ENCODE peak calls at places on chromosomes 16 and 17, in six cellular contexts. F is H1, O is hepatic stellate cell, Y is T-helper 1 cell, E is fibroblast of villous mesenchyme, I is DMS153. H is an unnamed sample.

GRCh38 chr16:10368984-10369551 is 16.8 kb upstream of the ATF7IP2 start:
- DNase-seq in F (no peak), O (no peak), Y (no peak), E (no peak), I (no peak), H (no peak)

GRCh38 chr16:27085182-27085581 is 18.5 kb downstream of the C16orf82 start:
- DNase-seq in F (no peak), O (no peak), Y (no peak), E (no peak), I (no peak), H (no peak)

GRCh38 chr17:81419886-81420768 is 24.9 kb downstream of the BAHCC1 start:
- DNase-seq in F (no peak), O (no peak), Y (no peak), E (peak), I (no peak), H (peak)

GRCh38 chr17:979539-980405 is at the start of gene NXN:
- DNase-seq in F (no peak), O (peak), Y (peak), E (peak), I (no peak), H (peak)

GRCh38 chr17:61574542-61575351 is 16.3 kb downstream of the NACA2 start:
- DNase-seq in F (no peak), O (peak), Y (no peak), E (peak), I (peak), H (peak)

GRCh38 chr16:17511340-17511739 is 40.6 kb upstream of the XYLT1 start:
- DNase-seq in F (no peak), O (peak), Y (no peak), E (peak), I (no peak), H (no peak)

GRCh38 chr17:18263885-18264682 is 3.6 kb downstream of the MIEF2 start:
- DNase-seq in F (no peak), O (no peak), Y (no peak), E (no peak), I (no peak), H (no peak)

GRCh38 chr16:69535123-69536050 is 30.4 kb upstream of the NFAT5 start:
- DNase-seq in F (no peak), O (peak), Y (no peak), E (peak), I (peak), H (peak)

GRCh38 chr16:50599494-50599893 is 51.3 kb downstream of the NKD1 start:
- DNase-seq in F (no peak), O (no peak), Y (no peak), E (no peak), I (no peak), H (no peak)

GRCh38 chr16:53504665-53505064 is 1.7 kb upstream of the AKTIP start:
- DNase-seq in F (no peak), O (peak), Y (no peak), E (peak), I (no peak), H (peak)

H was measured in mesenchymal stem cell.